ENCODE peak calls at places on chromosomes 3 and 15, in eight cellular contexts. One of them, this sample, is unnamed. For H3K4me1, the result is how much of the 10 kb centered on the place peaks cover.

GRCh38 chr3:3200632-3201212 is 21.2 kb upstream of the CRBN start:
- DNase-seq in neural progenitor cell: peak
- DNase-seq in mammary epithelial cell: peak
- DNase-seq in fibroblast of lung: peak
- DNase-seq in SK-N-SH: peak
- DNase-seq in astrocyte: peak
- DNase-seq in mesenchymal stem cell: peak
- DNase-seq in H9: peak
- DNase-seq in this sample: peak

GRCh38 chr3:133492159-133492860 is 81.2 kb upstream of the CDV3 start:
- DNase-seq in H9: no peak
- DNase-seq in mammary epithelial cell: no peak
- DNase-seq in SK-N-SH: no peak
- DNase-seq in astrocyte: no peak
- DNase-seq in mesenchymal stem cell: no peak
- DNase-seq in fibroblast of lung: no peak
- DNase-seq in neural progenitor cell: no peak
- DNase-seq in this sample: no peak

GRCh38 chr3:53123953-53124352 is 6.3 kb downstream of the RFT1 start:
- DNase-seq in H9: no peak
- DNase-seq in mammary epithelial cell: no peak
- DNase-seq in fibroblast of lung: no peak
- DNase-seq in SK-N-SH: no peak
- DNase-seq in neural progenitor cell: no peak
- DNase-seq in mesenchymal stem cell: no peak
- DNase-seq in astrocyte: no peak
- DNase-seq in this sample: no peak

GRCh38 chr3:14725015-14725431 is 50.1 kb downstream of the C3orf20 start:
- DNase-seq in fibroblast of lung: peak
- DNase-seq in mesenchymal stem cell: peak
- DNase-seq in neural progenitor cell: no peak
- DNase-seq in H9: no peak
- DNase-seq in astrocyte: peak
- DNase-seq in mammary epithelial cell: no peak
- DNase-seq in SK-N-SH: no peak
- DNase-seq in this sample: no peak

GRCh38 chr3:121894191-121894990 is at the start of gene SLC15A2:
- DNase-seq in astrocyte: peak
- DNase-seq in neural progenitor cell: peak
- DNase-seq in mesenchymal stem cell: no peak
- DNase-seq in H9: peak
- DNase-seq in mammary epithelial cell: no peak
- DNase-seq in SK-N-SH: no peak
- DNase-seq in fibroblast of lung: peak
- DNase-seq in this sample: peak

GRCh38 chr3:31180274-31180673 is 285.8 kb upstream of the GADL1 start:
- DNase-seq in mesenchymal stem cell: no peak
- DNase-seq in mammary epithelial cell: no peak
- DNase-seq in neural progenitor cell: no peak
- DNase-seq in fibroblast of lung: no peak
- DNase-seq in astrocyte: no peak
- DNase-seq in SK-N-SH: no peak
- DNase-seq in H9: no peak
- DNase-seq in this sample: no peak

GRCh38 chr15:27670481-27670880 is 428.6 kb downstream of the OCA2 start:
- DNase-seq in SK-N-SH: no peak
- DNase-seq in fibroblast of lung: no peak
- DNase-seq in astrocyte: no peak
- DNase-seq in neural progenitor cell: no peak
- DNase-seq in mammary epithelial cell: no peak
- DNase-seq in mesenchymal stem cell: no peak
- DNase-seq in H9: no peak
- DNase-seq in this sample: no peak

GRCh38 chr3:49553320-49553689 is 972 bp upstream of the BSN start:
- DNase-seq in neural progenitor cell: no peak
- DNase-seq in H9: no peak
- DNase-seq in astrocyte: no peak
- DNase-seq in SK-N-SH: no peak
- DNase-seq in mammary epithelial cell: peak
- DNase-seq in fibroblast of lung: no peak
- DNase-seq in mesenchymal stem cell: peak
- DNase-seq in this sample: no peak

GRCh38 chr15:64928626-64929220 is 17.0 kb downstream of the ANKDD1A start:
- DNase-seq in H9: no peak
- DNase-seq in SK-N-SH: peak
- DNase-seq in mesenchymal stem cell: no peak
- DNase-seq in fibroblast of lung: no peak
- DNase-seq in neural progenitor cell: no peak
- DNase-seq in astrocyte: no peak
- DNase-seq in mammary epithelial cell: no peak
- DNase-seq in this sample: no peak

GRCh38 chr15:64931381-64931780 is 19.7 kb downstream of the ANKDD1A start:
- DNase-seq in H9: no peak
- DNase-seq in SK-N-SH: no peak
- DNase-seq in fibroblast of lung: no peak
- DNase-seq in astrocyte: no peak
- DNase-seq in neural progenitor cell: no peak
- DNase-seq in mesenchymal stem cell: no peak
- DNase-seq in mammary epithelial cell: no peak
- DNase-seq in this sample: no peak

GRCh38 chr15:64930019-64930652 is 18.4 kb downstream of the ANKDD1A start:
- DNase-seq in fibroblast of lung: no peak
- DNase-seq in neural progenitor cell: no peak
- DNase-seq in mesenchymal stem cell: no peak
- DNase-seq in astrocyte: no peak
- DNase-seq in SK-N-SH: no peak
- DNase-seq in mammary epithelial cell: no peak
- DNase-seq in H9: no peak
- DNase-seq in this sample: no peak

GRCh38 chr15:64934023-64934422 is 22.3 kb downstream of the ANKDD1A start:
- DNase-seq in H9: no peak
- DNase-seq in mammary epithelial cell: no peak
- DNase-seq in fibroblast of lung: no peak
- DNase-seq in astrocyte: no peak
- DNase-seq in SK-N-SH: no peak
- DNase-seq in neural progenitor cell: no peak
- DNase-seq in mesenchymal stem cell: no peak
- DNase-seq in this sample: no peak

GRCh38 chr15:64930778-64931240 is 19.1 kb downstream of the ANKDD1A start:
- DNase-seq in fibroblast of lung: peak
- DNase-seq in mesenchymal stem cell: peak
- DNase-seq in mammary epithelial cell: no peak
- DNase-seq in neural progenitor cell: no peak
- DNase-seq in H9: no peak
- DNase-seq in astrocyte: peak
- DNase-seq in SK-N-SH: no peak
- DNase-seq in this sample: peak
- H2AFZ ChIP-seq in fibroblast of lung: no peak
- H2AFZ ChIP-seq in mesenchymal stem cell: no peak
- H2AFZ ChIP-seq in mammary epithelial cell: no peak
- H2AFZ ChIP-seq in neural progenitor cell: no peak
- H2AFZ ChIP-seq in H9: no peak
- H2AFZ ChIP-seq in astrocyte: peak
- H2AFZ ChIP-seq in SK-N-SH: no peak
- H2AFZ ChIP-seq in this sample: peak

GRCh38 chr15:47746516-47746915 is 29.2 kb downstream of the SEMA6D start:
- DNase-seq in mammary epithelial cell: no peak
- DNase-seq in astrocyte: no peak
- DNase-seq in H9: no peak
- DNase-seq in neural progenitor cell: peak
- DNase-seq in mesenchymal stem cell: no peak
- DNase-seq in SK-N-SH: no peak
- DNase-seq in fibroblast of lung: no peak
- DNase-seq in this sample: no peak
- H3K4me1 ChIP-seq in mammary epithelial cell: under half
- H3K4me1 ChIP-seq in astrocyte: under half
- H3K4me1 ChIP-seq in H9: under half
- H3K4me1 ChIP-seq in neural progenitor cell: under half
- H3K4me1 ChIP-seq in mesenchymal stem cell: under half
- H3K4me1 ChIP-seq in SK-N-SH: under half
- H3K4me1 ChIP-seq in fibroblast of lung: under half
- H3K4me1 ChIP-seq in this sample: under half

GRCh38 chr15:63322541-63322940 is 45.1 kb downstream of the APH1B start:
- DNase-seq in mesenchymal stem cell: peak
- DNase-seq in SK-N-SH: peak
- DNase-seq in neural progenitor cell: no peak
- DNase-seq in H9: no peak
- DNase-seq in astrocyte: no peak
- DNase-seq in mammary epithelial cell: no peak
- DNase-seq in fibroblast of lung: peak
- DNase-seq in this sample: peak
- H2AFZ ChIP-seq in mesenchymal stem cell: no peak
- H2AFZ ChIP-seq in SK-N-SH: no peak
- H2AFZ ChIP-seq in neural progenitor cell: no peak
- H2AFZ ChIP-seq in H9: no peak
- H2AFZ ChIP-seq in astrocyte: peak
- H2AFZ ChIP-seq in mammary epithelial cell: no peak
- H2AFZ ChIP-seq in fibroblast of lung: peak
- H2AFZ ChIP-seq in this sample: no peak

GRCh38 chr3:34012102-34012461 is 213.7 kb downstream of the PDCD6IP start:
- DNase-seq in SK-N-SH: peak
- DNase-seq in mesenchymal stem cell: peak
- DNase-seq in fibroblast of lung: peak
- DNase-seq in neural progenitor cell: peak
- DNase-seq in H9: no peak
- DNase-seq in mammary epithelial cell: peak
- DNase-seq in astrocyte: peak
- DNase-seq in this sample: peak
- H3K4me1 ChIP-seq in SK-N-SH: under half
- H3K4me1 ChIP-seq in mesenchymal stem cell: under half
- H3K4me1 ChIP-seq in fibroblast of lung: under half
- H3K4me1 ChIP-seq in neural progenitor cell: under half
- H3K4me1 ChIP-seq in H9: under half
- H3K4me1 ChIP-seq in mammary epithelial cell: under half
- H3K4me1 ChIP-seq in astrocyte: under half
- H3K4me1 ChIP-seq in this sample: under half

GRCh38 chr3:145313751-145314150 is 847.2 kb downstream of the PLOD2 start:
- DNase-seq in H9: no peak
- DNase-seq in astrocyte: no peak
- DNase-seq in neural progenitor cell: no peak
- DNase-seq in fibroblast of lung: no peak
- DNase-seq in mesenchymal stem cell: no peak
- DNase-seq in SK-N-SH: no peak
- DNase-seq in mammary epithelial cell: no peak
- DNase-seq in this sample: no peak
- H2AFZ ChIP-seq in H9: no peak
- H2AFZ ChIP-seq in astrocyte: no peak
- H2AFZ ChIP-seq in neural progenitor cell: no peak
- H2AFZ ChIP-seq in fibroblast of lung: no peak
- H2AFZ ChIP-seq in mesenchymal stem cell: no peak
- H2AFZ ChIP-seq in SK-N-SH: no peak
- H2AFZ ChIP-seq in mammary epithelial cell: no peak
- H2AFZ ChIP-seq in this sample: no peak

This sample was measured in endothelial cell of umbilical vein.